ENCODE peak calls at places on chromosomes 4 and X, in seven cellular contexts. One of them, this sample, is unnamed.

GRCh38 chr4:104818579-104818978 is 323.9 kb upstream of the CXXC4 start:
- DNase-seq in BE2C: no peak
- DNase-seq in CD4-positive, alpha-beta T cell: no peak
- DNase-seq in fibroblast of mammary gland: no peak
- DNase-seq in transverse colon: no peak
- DNase-seq in NB4: no peak
- DNase-seq in A673: no peak
- DNase-seq in this sample: no peak

GRCh38 chr4:151472297-151472696 is 63.3 kb downstream of the FHIP1A start:
- DNase-seq in BE2C: no peak
- DNase-seq in transverse colon: no peak
- DNase-seq in CD4-positive, alpha-beta T cell: no peak
- DNase-seq in A673: no peak
- DNase-seq in fibroblast of mammary gland: no peak
- DNase-seq in NB4: no peak
- DNase-seq in this sample: no peak

GRCh38 chrX:45479835-45480422 is 279.3 kb upstream of the DIPK2B start:
- DNase-seq in BE2C: no peak
- DNase-seq in transverse colon: no peak
- DNase-seq in A673: no peak
- DNase-seq in fibroblast of mammary gland: peak
- DNase-seq in CD4-positive, alpha-beta T cell: no peak
- DNase-seq in NB4: no peak
- DNase-seq in this sample: no peak

GRCh38 chr4:151766691-151767090 is 5.9 kb upstream of the GATB start:
- DNase-seq in fibroblast of mammary gland: no peak
- DNase-seq in A673: no peak
- DNase-seq in transverse colon: peak
- DNase-seq in BE2C: no peak
- DNase-seq in CD4-positive, alpha-beta T cell: peak
- DNase-seq in NB4: no peak
- DNase-seq in this sample: no peak

GRCh38 chr4:3752022-3752421 is 14.2 kb upstream of the ADRA2C start:
- DNase-seq in transverse colon: no peak
- DNase-seq in CD4-positive, alpha-beta T cell: no peak
- DNase-seq in A673: no peak
- DNase-seq in NB4: no peak
- DNase-seq in BE2C: no peak
- DNase-seq in fibroblast of mammary gland: no peak
- DNase-seq in this sample: no peak

GRCh38 chrX:139126493-139126892 is 404.0 kb upstream of the F9 start:
- DNase-seq in NB4: peak
- DNase-seq in fibroblast of mammary gland: peak
- DNase-seq in A673: peak
- DNase-seq in BE2C: no peak
- DNase-seq in transverse colon: peak
- DNase-seq in CD4-positive, alpha-beta T cell: no peak
- DNase-seq in this sample: peak

GRCh38 chr4:154612472-154613414 is at the start of gene FGG:
- DNase-seq in transverse colon: no peak
- DNase-seq in CD4-positive, alpha-beta T cell: no peak
- DNase-seq in fibroblast of mammary gland: no peak
- DNase-seq in A673: no peak
- DNase-seq in NB4: no peak
- DNase-seq in BE2C: no peak
- DNase-seq in this sample: no peak

GRCh38 chr4:82906469-82906868 is 5.9 kb downstream of the THAP9 start:
- DNase-seq in A673: no peak
- DNase-seq in NB4: no peak
- DNase-seq in CD4-positive, alpha-beta T cell: no peak
- DNase-seq in BE2C: no peak
- DNase-seq in fibroblast of mammary gland: no peak
- DNase-seq in transverse colon: no peak
- DNase-seq in this sample: no peak

GRCh38 chrX:106302304-106302703 is 134.2 kb downstream of the PWWP3B start:
- DNase-seq in BE2C: no peak
- DNase-seq in fibroblast of mammary gland: peak
- DNase-seq in transverse colon: no peak
- DNase-seq in CD4-positive, alpha-beta T cell: no peak
- DNase-seq in NB4: no peak
- DNase-seq in A673: no peak
- DNase-seq in this sample: no peak

GRCh38 chr4:16767251-16767650 is 131.2 kb downstream of the LDB2 start:
- DNase-seq in CD4-positive, alpha-beta T cell: no peak
- DNase-seq in transverse colon: no peak
- DNase-seq in A673: no peak
- DNase-seq in fibroblast of mammary gland: no peak
- DNase-seq in NB4: no peak
- DNase-seq in BE2C: no peak
- DNase-seq in this sample: no peak

GRCh38 chr4:69833251-69833650 is 26.7 kb downstream of the SULT1E1 start:
- DNase-seq in BE2C: no peak
- DNase-seq in transverse colon: no peak
- DNase-seq in NB4: no peak
- DNase-seq in CD4-positive, alpha-beta T cell: no peak
- DNase-seq in fibroblast of mammary gland: no peak
- DNase-seq in A673: no peak
- DNase-seq in this sample: no peak

GRCh38 chrX:101057095-101057714 is 5.3 kb upstream of the TRMT2B start:
- DNase-seq in fibroblast of mammary gland: peak
- DNase-seq in CD4-positive, alpha-beta T cell: no peak
- DNase-seq in BE2C: no peak
- DNase-seq in A673: peak
- DNase-seq in transverse colon: no peak
- DNase-seq in NB4: peak
- DNase-seq in this sample: no peak

GRCh38 chrX:103554687-103555417 is 30.5 kb upstream of the TCEAL4 start:
- DNase-seq in transverse colon: peak
- DNase-seq in A673: no peak
- DNase-seq in fibroblast of mammary gland: peak
- DNase-seq in BE2C: peak
- DNase-seq in NB4: peak
- DNase-seq in CD4-positive, alpha-beta T cell: peak
- DNase-seq in this sample: peak

GRCh38 chr4:108702960-108703359 is 52.6 kb downstream of the OSTC start:
- DNase-seq in A673: no peak
- DNase-seq in CD4-positive, alpha-beta T cell: no peak
- DNase-seq in NB4: no peak
- DNase-seq in transverse colon: no peak
- DNase-seq in fibroblast of mammary gland: no peak
- DNase-seq in BE2C: no peak
- DNase-seq in this sample: no peak

GRCh38 chrX:151543706-151544105 is 19.8 kb upstream of the PASD1 start:
- DNase-seq in A673: no peak
- DNase-seq in NB4: no peak
- DNase-seq in fibroblast of mammary gland: peak
- DNase-seq in BE2C: no peak
- DNase-seq in CD4-positive, alpha-beta T cell: no peak
- DNase-seq in transverse colon: no peak
- DNase-seq in this sample: no peak

GRCh38 chrX:72367524-72367923 is 61.8 kb upstream of the CITED1 start:
- DNase-seq in A673: no peak
- DNase-seq in CD4-positive, alpha-beta T cell: no peak
- DNase-seq in transverse colon: no peak
- DNase-seq in NB4: no peak
- DNase-seq in BE2C: no peak
- DNase-seq in fibroblast of mammary gland: no peak
- DNase-seq in this sample: no peak

GRCh38 chr4:14155803-14156202 is 528.3 kb upstream of the BOD1L1 start:
- DNase-seq in BE2C: no peak
- DNase-seq in CD4-positive, alpha-beta T cell: no peak
- DNase-seq in transverse colon: no peak
- DNase-seq in fibroblast of mammary gland: no peak
- DNase-seq in A673: no peak
- DNase-seq in NB4: no peak
- DNase-seq in this sample: no peak

GRCh38 chrX:118614150-118614549 is 113.3 kb upstream of the IL13RA1 start:
- DNase-seq in BE2C: no peak
- DNase-seq in transverse colon: no peak
- DNase-seq in NB4: peak
- DNase-seq in fibroblast of mammary gland: no peak
- DNase-seq in A673: no peak
- DNase-seq in CD4-positive, alpha-beta T cell: no peak
- DNase-seq in this sample: no peak

GRCh38 chrX:147675819-147676218 is 235.9 kb upstream of the FMR1 start:
- DNase-seq in BE2C: no peak
- DNase-seq in CD4-positive, alpha-beta T cell: no peak
- DNase-seq in fibroblast of mammary gland: no peak
- DNase-seq in A673: no peak
- DNase-seq in transverse colon: no peak
- DNase-seq in NB4: no peak
- DNase-seq in this sample: no peak
- TF ChIP-seq CTCF in BE2C: no peak
- TF ChIP-seq CTCF in CD4-positive, alpha-beta T cell: no peak
- TF ChIP-seq CTCF in fibroblast of mammary gland: no peak
- TF ChIP-seq CTCF in A673: no peak
- TF ChIP-seq CTCF in transverse colon: no peak
- TF ChIP-seq CTCF in NB4: no peak
- TF ChIP-seq CTCF in this sample: no peak

GRCh38 chrX:12236156-12236555 is 97.9 kb downstream of the FRMPD4 start:
- DNase-seq in BE2C: no peak
- DNase-seq in transverse colon: no peak
- DNase-seq in CD4-positive, alpha-beta T cell: no peak
- DNase-seq in NB4: no peak
- DNase-seq in A673: no peak
- DNase-seq in fibroblast of mammary gland: no peak
- DNase-seq in this sample: no peak
- TF ChIP-seq CTCF in BE2C: no peak
- TF ChIP-seq CTCF in transverse colon: no peak
- TF ChIP-seq CTCF in CD4-positive, alpha-beta T cell: no peak
- TF ChIP-seq CTCF in NB4: no peak
- TF ChIP-seq CTCF in A673: no peak
- TF ChIP-seq CTCF in fibroblast of mammary gland: no peak
- TF ChIP-seq CTCF in this sample: no peak

GRCh38 chr4:119039160-119039559 is 96.5 kb upstream of the MYOZ2 start:
- DNase-seq in fibroblast of mammary gland: no peak
- DNase-seq in BE2C: no peak
- DNase-seq in A673: no peak
- DNase-seq in NB4: no peak
- DNase-seq in transverse colon: no peak
- DNase-seq in CD4-positive, alpha-beta T cell: no peak
- DNase-seq in this sample: no peak

GRCh38 chr4:119038465-119038864 is 97.2 kb upstream of the MYOZ2 start:
- DNase-seq in BE2C: no peak
- DNase-seq in CD4-positive, alpha-beta T cell: no peak
- DNase-seq in A673: no peak
- DNase-seq in fibroblast of mammary gland: peak
- DNase-seq in NB4: no peak
- DNase-seq in transverse colon: no peak
- DNase-seq in this sample: no peak

GRCh38 chr4:119040711-119041185 is 94.9 kb upstream of the MYOZ2 start:
- DNase-seq in transverse colon: no peak
- DNase-seq in A673: no peak
- DNase-seq in fibroblast of mammary gland: peak
- DNase-seq in BE2C: no peak
- DNase-seq in CD4-positive, alpha-beta T cell: no peak
- DNase-seq in NB4: no peak
- DNase-seq in this sample: no peak

GRCh38 chr4:119040261-119040660 is 95.4 kb upstream of the MYOZ2 start:
- DNase-seq in CD4-positive, alpha-beta T cell: no peak
- DNase-seq in NB4: no peak
- DNase-seq in fibroblast of mammary gland: no peak
- DNase-seq in transverse colon: no peak
- DNase-seq in A673: no peak
- DNase-seq in BE2C: no peak
- DNase-seq in this sample: no peak

DNA sequence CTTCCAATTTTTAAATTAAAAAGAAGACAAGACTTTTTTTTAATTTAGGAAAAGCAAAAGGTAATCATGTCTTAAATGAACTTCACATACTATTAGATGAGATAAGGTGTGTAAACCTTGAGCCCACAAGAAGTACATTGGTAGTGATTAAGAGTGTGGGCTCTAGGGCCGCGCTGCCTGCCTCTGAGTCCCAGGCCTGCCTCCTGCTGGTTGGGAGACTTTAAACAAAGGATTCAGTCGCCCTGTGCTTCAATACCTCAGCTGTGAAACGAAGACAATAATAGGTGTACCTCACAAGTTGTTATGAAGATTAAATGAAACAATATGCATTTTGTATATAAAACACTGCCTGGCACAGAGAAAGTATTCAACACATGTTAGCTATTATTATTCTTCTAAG is 95.9 kb upstream of the MYOZ2 start:
- DNase-seq in BE2C: peak
- DNase-seq in transverse colon: no peak
- DNase-seq in CD4-positive, alpha-beta T cell: no peak
- DNase-seq in A673: no peak
- DNase-seq in fibroblast of mammary gland: no peak
- DNase-seq in NB4: peak
- DNase-seq in this sample: no peak
- TF ChIP-seq CTCF in BE2C: peak
- TF ChIP-seq CTCF in transverse colon: no peak
- TF ChIP-seq CTCF in CD4-positive, alpha-beta T cell: no peak
- TF ChIP-seq CTCF in A673: peak
- TF ChIP-seq CTCF in fibroblast of mammary gland: peak
- TF ChIP-seq CTCF in NB4: no peak
- TF ChIP-seq CTCF in this sample: no peak

DNA sequence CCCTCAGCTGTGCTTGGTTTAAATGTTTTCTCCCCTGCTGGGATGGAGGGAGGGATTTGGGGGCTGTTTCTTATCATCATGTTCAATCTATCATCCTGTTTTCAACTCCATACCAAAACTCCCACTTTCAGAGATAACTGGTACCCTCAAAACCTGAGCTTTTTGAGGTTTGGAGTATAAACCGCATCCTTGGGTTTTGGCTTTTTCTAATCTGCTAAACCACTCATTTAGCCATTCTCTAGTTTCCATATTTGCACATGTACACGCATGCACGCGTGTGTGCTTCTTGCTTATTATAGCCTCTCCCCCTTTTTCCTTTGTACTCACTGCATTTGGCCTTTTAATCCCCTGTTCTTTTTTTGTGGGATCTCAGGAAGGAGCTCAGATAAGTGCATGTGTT is 116.7 kb upstream of the TEX13D start:
- DNase-seq in CD4-positive, alpha-beta T cell: no peak
- DNase-seq in BE2C: no peak
- DNase-seq in transverse colon: no peak
- DNase-seq in A673: no peak
- DNase-seq in NB4: no peak
- DNase-seq in fibroblast of mammary gland: no peak
- DNase-seq in this sample: no peak
- TF ChIP-seq CTCF in CD4-positive, alpha-beta T cell: no peak
- TF ChIP-seq CTCF in BE2C: no peak
- TF ChIP-seq CTCF in transverse colon: no peak
- TF ChIP-seq CTCF in A673: no peak
- TF ChIP-seq CTCF in NB4: no peak
- TF ChIP-seq CTCF in fibroblast of mammary gland: no peak
- TF ChIP-seq CTCF in this sample: no peak

DNA sequence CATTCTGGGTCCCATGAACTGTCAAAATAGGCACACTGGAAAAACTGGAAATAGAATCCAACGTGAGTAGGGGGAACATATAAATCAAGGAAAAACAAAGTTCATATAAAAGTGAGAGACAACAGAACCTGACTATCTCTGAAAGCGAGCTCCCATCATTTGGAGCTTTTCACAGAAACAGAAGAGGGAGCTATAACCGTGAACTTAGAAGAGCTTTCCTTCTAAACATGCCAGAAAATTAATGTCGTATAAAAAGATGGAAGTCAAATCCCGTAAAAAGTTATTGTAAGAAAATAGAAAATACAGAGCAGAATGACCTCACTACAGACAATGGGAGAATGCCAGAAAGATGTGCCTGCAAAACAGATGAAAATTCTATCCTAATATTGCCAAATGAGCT is 23.9 kb upstream of the HSD17B10 start:
- DNase-seq in CD4-positive, alpha-beta T cell: no peak
- DNase-seq in fibroblast of mammary gland: peak
- DNase-seq in transverse colon: no peak
- DNase-seq in A673: peak
- DNase-seq in NB4: no peak
- DNase-seq in BE2C: no peak
- DNase-seq in this sample: no peak
- TF ChIP-seq CTCF in CD4-positive, alpha-beta T cell: no peak
- TF ChIP-seq CTCF in fibroblast of mammary gland: peak
- TF ChIP-seq CTCF in transverse colon: no peak
- TF ChIP-seq CTCF in A673: peak
- TF ChIP-seq CTCF in NB4: no peak
- TF ChIP-seq CTCF in BE2C: peak
- TF ChIP-seq CTCF in this sample: no peak

This sample was measured in nephron progenitor cell.